ENCODE peak calls at places on chromosomes 7 and 10, in four cellular contexts. N, J, K and W are unnamed samples.

GRCh38 chr10:42926831-42927230 is 144.2 kb downstream of the BMS1 start:
- DNase-seq in N (no peak), J (no peak), K (peak; percentile 60), W (no peak)

GRCh38 chr7:118583651-118584050 is 359.1 kb downstream of the ANKRD7 start:
- DNase-seq in N (no peak), J (no peak), K (no peak), W (no peak)

GRCh38 chr10:74891048-74891447 is 64.6 kb downstream of the KAT6B start:
- DNase-seq in N (no peak), J (no peak), K (no peak), W (no peak)

GRCh38 chr7:140304071-140304799 is 94.1 kb downstream of the SLC37A3 start:
- DNase-seq in N (peak; percentile 44), J (peak; percentile 53), K (no peak), W (no peak)

GRCh38 chr10:97549587-97550322 is 22.8 kb upstream of the ANKRD2 start:
- DNase-seq in N (no peak), J (peak; percentile 29), K (no peak), W (no peak)

GRCh38 chr7:24824896-24825295 is 67.6 kb upstream of the GSDME start:
- DNase-seq in N (no peak), J (no peak), K (no peak), W (no peak)

GRCh38 chr7:37035631-37036030 is 311.3 kb upstream of the AOAH start:
- DNase-seq in N (no peak), J (no peak), K (no peak), W (no peak)

GRCh38 chr7:63789378-63790176 is 209.1 kb upstream of the ZNF722 start:
- DNase-seq in N (no peak), J (no peak), K (no peak), W (no peak)

GRCh38 chr10:90051474-90051873 is 350.1 kb downstream of the KIF20B start:
- DNase-seq in N (no peak), J (no peak), K (no peak), W (no peak)

GRCh38 chr7:18792866-18793595 is 297.5 kb downstream of the HDAC9 start:
- DNase-seq in N (no peak), J (no peak), K (peak; percentile 45), W (no peak)

GRCh38 chr7:35725280-35725680 is 30.3 kb upstream of the HERPUD2 start:
- DNase-seq in N (no peak), J (peak; percentile 30), K (no peak), W (no peak)

GRCh38 chr10:92475357-92475868 is 98.5 kb downstream of the IDE start:
- DNase-seq in N (no peak), J (no peak), K (no peak), W (no peak)

GRCh38 chr10:71959526-71959925 is 4.7 kb upstream of the CHST3 start:
- DNase-seq in N (no peak), J (no peak), K (no peak), W (no peak)

GRCh38 chr10:13885238-13885990 is 298.6 kb downstream of the PRPF18 start:
- DNase-seq in N (no peak), J (no peak), K (no peak), W (no peak)

GRCh38 chr10:87531908-87532622 is 27.4 kb downstream of the MINPP1 start:
- DNase-seq in N (no peak), J (no peak), K (no peak), W (no peak)

GRCh38 chr10:114458955-114459354 is 54.7 kb upstream of the AFAP1L2 start:
- DNase-seq in N (peak; percentile 16), J (peak; percentile 8), K (peak; percentile 82), W (peak; percentile 33)

GRCh38 chr10:683448-684071 is 5.9 kb downstream of the DIP2C start:
- DNase-seq in N (no peak), J (no peak), K (no peak), W (peak; percentile 50)

GRCh38 chr10:100327701-100328009 is 2.4 kb downstream of the PKD2L1 start:
- DNase-seq in N (no peak), J (no peak), K (no peak), W (no peak)

GRCh38 chr10:84256510-84257342 is 11.9 kb downstream of the RGR start:
- DNase-seq in N (peak; percentile 85), J (peak; percentile 22), K (peak; percentile 91), W (peak; percentile 46)

GRCh38 chr7:143882611-143883078 is 19.3 kb downstream of the TCAF1 start:
- DNase-seq in N (peak; percentile 14), J (peak; percentile 79), K (no peak), W (no peak)

GRCh38 chr10:17617031-17617911 is at the start of gene HACD1:
- DNase-seq in N (peak; percentile 93), J (peak; percentile 73), K (peak; percentile 84), W (peak; percentile 59)

GRCh38 chr10:121813211-121813812 is 114.5 kb downstream of the ATE1 start:
- DNase-seq in N (no peak), J (no peak), K (no peak), W (no peak)

GRCh38 chr10:59877191-59877671 is 29.1 kb downstream of the CCDC6 start:
- DNase-seq in N (no peak), J (no peak), K (no peak), W (no peak)

GRCh38 chr7:2513702-2514101 is 5.9 kb upstream of the LFNG start:
- DNase-seq in N (no peak), J (no peak), K (no peak), W (no peak)

GRCh38 chr10:34526186-34526585 is 288.9 kb downstream of the PARD3 start:
- DNase-seq in N (no peak), J (no peak), K (no peak), W (no peak)

GRCh38 chr10:54496852-54497251 is 304.2 kb downstream of the PCDH15 start:
- DNase-seq in N (no peak), J (no peak), K (no peak), W (no peak)

GRCh38 chr7:5681979-5682546 is 99.4 kb downstream of the RNF216 start:
- DNase-seq in N (no peak), J (no peak), K (no peak), W (no peak)

GRCh38 chr10:1420663-1421362 is 316.5 kb downstream of the ADARB2 start:
- DNase-seq in N (peak; percentile 83), J (peak; percentile 51), K (peak; percentile 93), W (peak; percentile 40)

GRCh38 chr7:113796557-113796956 is 122.3 kb downstream of the PPP1R3A start:
- DNase-seq in N (no peak), J (no peak), K (no peak), W (no peak)

GRCh38 chr10:104220515-104220914 is 11.6 kb downstream of the CFAP43 start:
- DNase-seq in N (no peak), J (peak; percentile 68), K (no peak), W (no peak)

GRCh38 chr7:36021367-36021766 is 131.7 kb upstream of the EEPD1 start:
- DNase-seq in N (peak; percentile 14), J (no peak), K (peak; percentile 73), W (peak; percentile 10)

GRCh38 chr10:47406870-47407648 is 23.0 kb upstream of the ZNF488 start:
- DNase-seq in N (peak; percentile 87), J (peak; percentile 80), K (no peak), W (peak; percentile 96)

DNA sequence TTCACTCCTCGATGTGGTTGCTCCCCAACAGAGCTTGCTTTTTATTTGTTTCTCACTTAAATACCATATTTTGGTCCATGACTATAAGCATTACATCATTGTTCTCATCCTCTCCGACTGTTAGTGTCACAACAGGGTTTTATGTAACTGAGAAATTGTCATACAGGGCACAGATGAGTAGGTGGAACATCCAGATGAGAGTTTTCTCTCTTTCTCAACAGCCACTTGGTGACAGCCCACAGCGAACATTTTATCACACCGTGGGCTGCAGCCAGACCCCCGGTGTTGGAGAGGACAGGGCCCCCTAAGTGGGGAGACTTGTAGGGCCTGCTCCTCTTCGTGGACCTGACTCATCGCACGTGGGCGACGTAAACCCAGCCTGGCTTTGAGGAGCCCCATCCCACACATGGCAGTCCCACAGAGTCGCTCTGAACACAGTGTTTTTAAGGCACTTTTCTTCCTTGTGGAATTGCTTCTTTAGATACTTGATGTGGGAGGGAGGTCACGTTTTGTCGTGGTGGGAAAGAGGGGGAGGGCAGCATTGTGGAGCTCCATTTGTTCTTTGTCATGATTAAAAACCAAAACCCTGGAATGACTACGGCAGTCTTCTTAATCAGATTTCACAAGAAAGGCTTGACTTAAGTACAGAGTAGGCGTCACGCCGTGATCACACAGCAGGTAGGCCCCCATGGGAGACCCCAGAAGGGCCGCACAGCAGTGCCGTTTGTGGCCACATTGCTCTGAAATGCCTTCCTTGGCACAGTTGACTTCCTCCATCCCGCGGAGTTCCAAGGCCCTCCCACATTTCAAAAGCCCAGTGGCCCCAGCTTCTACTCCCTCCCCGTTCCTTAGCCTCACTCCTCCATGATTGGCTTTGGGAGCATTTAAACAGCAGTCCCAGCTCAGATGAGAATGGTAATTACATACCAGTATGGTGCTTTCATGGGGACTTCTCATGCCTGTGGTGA is 220.6 kb downstream of the CCDC3 start:
- DNase-seq in N (no peak), J (no peak), K (no peak), W (no peak)
- TF ChIP-seq ZNF274 in N (no peak), J (no peak), K (no peak), W (no peak)

GRCh38 chr7:44846816-44847508 is 925 bp downstream of the H2AZ2 start:
- DNase-seq in N (no peak), J (no peak), K (no peak), W (no peak)

GRCh38 chr7:44847509-44847919 is 373 bp downstream of the H2AZ2 start:
- DNase-seq in N (peak; percentile 89), J (peak; percentile 69), K (no peak), W (peak; percentile 51)

GRCh38 chr7:44852590-44852989 is 4.7 kb upstream of the H2AZ2 start:
- DNase-seq in N (no peak), J (no peak), K (no peak), W (no peak)

GRCh38 chr7:44847920-44848634 is at the start of gene H2AZ2:
- DNase-seq in N (peak; percentile 98), J (peak; percentile 98), K (peak; percentile 99), W (peak; percentile 99)

GRCh38 chr7:44849277-44850210 is 1.7 kb upstream of the H2AZ2 start:
- DNase-seq in N (no peak), J (no peak), K (no peak), W (no peak)
- TF ChIP-seq ZNF274 in N (no peak), J (no peak), K (no peak), W (no peak)

GRCh38 chr10:69497235-69497561 is 45.9 kb downstream of the TSPAN15 start:
- DNase-seq in N (no peak), J (no peak), K (no peak), W (no peak)
- TF ChIP-seq ZNF274 in N (no peak), J (no peak), K (no peak), W (no peak)

GRCh38 chr10:107232013-107232412 is 67.5 kb upstream of the SORCS1 start:
- DNase-seq in N (no peak), J (no peak), K (no peak), W (no peak)
- TF ChIP-seq ZNF274 in N (no peak), J (no peak), K (no peak), W (no peak)

GRCh38 chr7:27840314-27840713 is 100.4 kb downstream of the TAX1BP1 start:
- DNase-seq in N (no peak), J (no peak), K (no peak), W (no peak)
- TF ChIP-seq ZNF274 in N (no peak), J (no peak), K (no peak), W (no peak)